ENCODE peak calls at places on chromosome 10, in five cellular contexts. W is CD8-positive, alpha-beta T cell; K is brain microvascular endothelial cell; N is astrocyte of the spinal cord; O is foreskin fibroblast. V is an unnamed sample.
A peak's percentile ranks its signal among the peaks of the same experiment; 100 is the strongest.

GRCh38 chr10:14601872-14602725 is 172.6 kb downstream of the FAM107B start:
- DNase-seq in W (peak; percentile 42), K (peak; percentile 89), N (peak; percentile 62), O (peak; percentile 61), V (no peak)

GRCh38 chr10:110324805-110325280 is 20.1 kb upstream of the SMNDC1 start:
- DNase-seq in W (no peak), K (no peak), N (no peak), O (peak; percentile 24), V (no peak)

GRCh38 chr10:3031490-3031889 is 35.9 kb upstream of the PFKP start:
- DNase-seq in W (no peak), K (no peak), N (no peak), O (no peak), V (no peak)

GRCh38 chr10:109914966-109915365 is 8.3 kb downstream of the XPNPEP1 start:
- DNase-seq in W (no peak), K (peak; percentile 82), N (peak; percentile 92), O (peak; percentile 81), V (no peak)

GRCh38 chr10:3538291-3538849 is 246.6 kb downstream of the KLF6 start:
- DNase-seq in W (no peak), K (peak; percentile 46), N (no peak), O (peak; percentile 45), V (no peak)

GRCh38 chr10:129046074-129046681 is 420.9 kb upstream of the MGMT start:
- DNase-seq in W (no peak), K (no peak), N (peak; percentile 8), O (no peak), V (no peak)

GRCh38 chr10:78211476-78212110 is 177.9 kb downstream of the RPS24 start:
- DNase-seq in W (no peak), K (peak; percentile 29), N (peak; percentile 62), O (peak; percentile 78), V (peak; percentile 64)

GRCh38 chr10:6748981-6749630 is 169.0 kb upstream of the PRKCQ start:
- DNase-seq in W (no peak), K (peak; percentile 7), N (peak; percentile 67), O (peak; percentile 87), V (no peak)

GRCh38 chr10:133377818-133378250 is 1.2 kb upstream of the PAOX start:
- DNase-seq in W (no peak), K (no peak), N (no peak), O (no peak), V (no peak)

GRCh38 chr10:94024407-94024806 is 30.7 kb downstream of the PLCE1 start:
- DNase-seq in W (no peak), K (no peak), N (no peak), O (no peak), V (no peak)

GRCh38 chr10:5737352-5737751 is 52.7 kb downstream of the TASOR2 start:
- DNase-seq in W (no peak), K (no peak), N (no peak), O (no peak), V (no peak)

GRCh38 chr10:26475448-26475847 is 37.3 kb downstream of the APBB1IP start:
- DNase-seq in W (no peak), K (no peak), N (no peak), O (no peak), V (no peak)

GRCh38 chr10:127033569-127034175 is 128.4 kb downstream of the DOCK1 start:
- DNase-seq in W (no peak), K (no peak), N (no peak), O (no peak), V (no peak)

GRCh38 chr10:92420554-92421275 is 129.7 kb downstream of the MARCHF5 start:
- DNase-seq in W (no peak), K (no peak), N (no peak), O (no peak), V (no peak)

GRCh38 chr10:92418891-92419290 is 127.9 kb downstream of the MARCHF5 start:
- DNase-seq in W (no peak), K (no peak), N (no peak), O (no peak), V (no peak)

GRCh38 chr10:92418221-92418620 is 127.3 kb downstream of the MARCHF5 start:
- DNase-seq in W (no peak), K (no peak), N (no peak), O (no peak), V (no peak)

GRCh38 chr10:92421550-92421949 is 130.6 kb downstream of the MARCHF5 start:
- DNase-seq in W (no peak), K (no peak), N (no peak), O (no peak), V (no peak)

GRCh38 chr10:92419740-92420553 is 129.0 kb downstream of the MARCHF5 start:
- DNase-seq in W (no peak), K (peak; percentile 17), N (peak; percentile 52), O (peak; percentile 80), V (no peak)
- TF ChIP-seq CTCF in W (no peak), K (peak; percentile 79), N (peak; percentile 68), O (peak; percentile 57), V (no peak)

DNA sequence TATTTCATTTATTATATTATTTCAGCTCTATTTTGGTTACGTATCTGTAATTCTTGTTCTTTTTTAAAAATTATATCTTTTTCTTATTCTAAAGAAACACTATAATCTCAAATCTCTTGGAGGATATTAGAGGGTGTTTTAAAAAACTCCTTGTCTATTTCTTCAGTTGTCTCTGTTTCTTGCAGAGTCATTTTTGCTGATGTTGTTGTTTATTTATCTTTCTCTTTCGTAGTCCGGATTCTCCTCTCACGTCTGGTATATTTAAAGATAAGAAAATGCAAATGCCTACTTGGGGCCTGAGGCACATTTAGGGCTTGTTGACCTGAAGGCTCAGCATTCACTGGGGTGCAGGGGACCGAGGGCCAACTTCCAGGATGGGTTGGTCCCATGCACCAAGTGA is 181.2 kb upstream of the CTBP2 start:
- DNase-seq in W (no peak), K (no peak), N (no peak), O (no peak), V (no peak)
- TF ChIP-seq CTCF in W (no peak), K (no peak), N (no peak), O (no peak), V (no peak)

GRCh38 chr10:97138174-97138573 is 47.6 kb downstream of the SLIT1 start:
- DNase-seq in W (no peak), K (no peak), N (no peak), O (no peak), V (no peak)
- TF ChIP-seq CTCF in W (no peak), K (peak; percentile 20), N (no peak), O (no peak), V (peak; percentile 32)

GRCh38 chr10:100744136-100744979 is 1.0 kb upstream of the PAX2 start:
- DNase-seq in W (no peak), K (no peak), N (no peak), O (no peak), V (no peak)

GRCh38 chr10:100742936-100743335 is 2.4 kb upstream of the PAX2 start:
- DNase-seq in W (no peak), K (no peak), N (no peak), O (no peak), V (no peak)

GRCh38 chr10:100744980-100745881 is at the start of gene PAX2:
- DNase-seq in W (no peak), K (no peak), N (no peak), O (no peak), V (no peak)

GRCh38 chr10:100742067-100742771 is 3.2 kb upstream of the PAX2 start:
- DNase-seq in W (no peak), K (no peak), N (no peak), O (no peak), V (no peak)

GRCh38 chr10:100743626-100744135 is 1.7 kb upstream of the PAX2 start:
- DNase-seq in W (peak; percentile 10), K (no peak), N (no peak), O (peak; percentile 58), V (no peak)
- TF ChIP-seq CTCF in W (peak; percentile 42), K (peak; percentile 75), N (peak; percentile 62), O (peak; percentile 48), V (peak; percentile 83)

GRCh38 chr10:71222541-71223364 is 10.4 kb downstream of the UNC5B start:
- DNase-seq in W (no peak), K (no peak), N (peak; percentile 38), O (peak; percentile 81), V (peak; percentile 67)
- TF ChIP-seq CTCF in W (no peak), K (peak; percentile 10), N (no peak), O (no peak), V (peak; percentile 25)

GRCh38 chr10:121070257-121070656 is 219.1 kb downstream of the WDR11 start:
- DNase-seq in W (no peak), K (no peak), N (no peak), O (no peak), V (no peak)
- TF ChIP-seq CTCF in W (no peak), K (no peak), N (no peak), O (no peak), V (peak; percentile 31)